ENCODE peak calls at places on chromosomes 11 and 22, in six cellular contexts. N is IMR-90; M is lower leg skin; C is MM.1S; F is activated CD4-positive, alpha-beta T cell treated with anti-CD3 and anti-CD28 coated beads, Interleukin-2, amount 10 ng/mL, durations not matched to agents 7 days and 5 days; P is AG10803. K is an unnamed sample.

GRCh38 chr11:94948070-94948617 is 25.2 kb downstream of the CWC15 start:
- DNase-seq in N (peak), F (no peak), M (no peak), C (no peak), P (peak), K (no peak)

GRCh38 chr11:62554377-62554776 is 7.8 kb upstream of the AHNAK start:
- DNase-seq in P (no peak), M (no peak), N (no peak), F (no peak), C (no peak), K (no peak)

GRCh38 chr11:88208742-88209141 is 33.5 kb upstream of the RAB38 start:
- DNase-seq in M (no peak), C (no peak), P (no peak), N (no peak), F (no peak), K (no peak)

GRCh38 chr11:10878408-10879214 is 20.8 kb upstream of the ZBED5 start:
- DNase-seq in M (no peak), N (peak), P (peak), C (peak), F (peak), K (no peak)

GRCh38 chr11:118081241-118081958 is 4.5 kb downstream of the TMPRSS4 start:
- DNase-seq in F (no peak), N (no peak), C (no peak), M (no peak), P (no peak), K (no peak)

GRCh38 chr11:45930031-45930794 is 7.8 kb downstream of the LARGE2 start:
- DNase-seq in F (peak), P (no peak), N (no peak), M (no peak), C (peak), K (no peak)

GRCh38 chr11:11089805-11090204 is 232.0 kb upstream of the ZBED5 start:
- DNase-seq in M (no peak), F (no peak), P (no peak), C (peak), N (no peak), K (no peak)

GRCh38 chr11:30586251-30587144 is at the start of gene MPPED2:
- DNase-seq in F (peak), M (no peak), C (peak), N (no peak), P (no peak), K (no peak)

GRCh38 chr22:47663615-47664605 is 901.5 kb downstream of the TBC1D22A start:
- DNase-seq in C (no peak), P (no peak), F (no peak), N (no peak), M (no peak), K (no peak)